ENCODE peak calls at places on chromosomes 3 and 15, in ten cellular contexts. One of them, this sample, is unnamed.

GRCh38 chr15:63983071-63983711 is 63.1 kb downstream of the DAPK2 start:
- DNase-seq in osteoblast: no peak
- DNase-seq in mammary epithelial cell: no peak
- DNase-seq in epithelial cell of esophagus: no peak
- DNase-seq in IMR-90: no peak
- DNase-seq in Panc1: no peak
- DNase-seq in SK-N-SH: no peak
- DNase-seq in DND-41: no peak
- DNase-seq in kidney epithelial cell: no peak
- DNase-seq in CD8-positive, alpha-beta T cell: no peak
- DNase-seq in this sample: no peak

GRCh38 chr15:60010467-60011257 is 6.6 kb downstream of the FOXB1 start:
- DNase-seq in osteoblast: no peak
- DNase-seq in mammary epithelial cell: no peak
- DNase-seq in epithelial cell of esophagus: no peak
- DNase-seq in IMR-90: no peak
- DNase-seq in Panc1: no peak
- DNase-seq in SK-N-SH: no peak
- DNase-seq in DND-41: no peak
- DNase-seq in kidney epithelial cell: no peak
- DNase-seq in CD8-positive, alpha-beta T cell: no peak
- DNase-seq in this sample: no peak

GRCh38 chr15:74293021-74293810 is 57.1 kb downstream of the CCDC33 start:
- DNase-seq in osteoblast: peak
- DNase-seq in mammary epithelial cell: no peak
- DNase-seq in epithelial cell of esophagus: no peak
- DNase-seq in IMR-90: no peak
- DNase-seq in Panc1: no peak
- DNase-seq in SK-N-SH: peak
- DNase-seq in DND-41: no peak
- DNase-seq in kidney epithelial cell: no peak
- DNase-seq in CD8-positive, alpha-beta T cell: no peak
- DNase-seq in this sample: no peak

GRCh38 chr15:67146214-67146613 is 80.8 kb downstream of the SMAD3 start:
- DNase-seq in osteoblast: peak
- DNase-seq in mammary epithelial cell: no peak
- DNase-seq in epithelial cell of esophagus: peak
- DNase-seq in IMR-90: peak
- DNase-seq in Panc1: no peak
- DNase-seq in SK-N-SH: peak
- DNase-seq in DND-41: no peak
- DNase-seq in kidney epithelial cell: no peak
- DNase-seq in CD8-positive, alpha-beta T cell: no peak
- DNase-seq in this sample: no peak

GRCh38 chr15:82810061-82810862 is 834 bp downstream of the WHAMM start:
- DNase-seq in osteoblast: peak
- DNase-seq in mammary epithelial cell: peak
- DNase-seq in epithelial cell of esophagus: peak
- DNase-seq in IMR-90: peak
- DNase-seq in Panc1: no peak
- DNase-seq in SK-N-SH: peak
- DNase-seq in DND-41: peak
- DNase-seq in kidney epithelial cell: no peak
- DNase-seq in CD8-positive, alpha-beta T cell: peak
- DNase-seq in this sample: no peak

GRCh38 chr15:39584662-39585393 is 3.9 kb downstream of the THBS1 start:
- DNase-seq in osteoblast: peak
- DNase-seq in mammary epithelial cell: peak
- DNase-seq in epithelial cell of esophagus: peak
- DNase-seq in IMR-90: peak
- DNase-seq in Panc1: no peak
- DNase-seq in SK-N-SH: no peak
- DNase-seq in DND-41: no peak
- DNase-seq in kidney epithelial cell: no peak
- DNase-seq in CD8-positive, alpha-beta T cell: no peak
- DNase-seq in this sample: no peak

GRCh38 chr3:143103633-143104032 is 15.9 kb upstream of the CHST2 start:
- DNase-seq in osteoblast: no peak
- DNase-seq in mammary epithelial cell: no peak
- DNase-seq in epithelial cell of esophagus: no peak
- DNase-seq in IMR-90: no peak
- DNase-seq in Panc1: no peak
- DNase-seq in SK-N-SH: no peak
- DNase-seq in DND-41: no peak
- DNase-seq in kidney epithelial cell: no peak
- DNase-seq in CD8-positive, alpha-beta T cell: no peak
- DNase-seq in this sample: no peak

GRCh38 chr15:64490598-64491259 is 30.4 kb downstream of the ZNF609 start:
- DNase-seq in osteoblast: no peak
- DNase-seq in mammary epithelial cell: no peak
- DNase-seq in epithelial cell of esophagus: no peak
- DNase-seq in IMR-90: peak
- DNase-seq in Panc1: no peak
- DNase-seq in SK-N-SH: no peak
- DNase-seq in DND-41: no peak
- DNase-seq in kidney epithelial cell: no peak
- DNase-seq in CD8-positive, alpha-beta T cell: no peak
- DNase-seq in this sample: no peak

GRCh38 chr15:58549013-58549779 is 117.4 kb downstream of the LIPC start:
- DNase-seq in osteoblast: no peak
- DNase-seq in mammary epithelial cell: no peak
- DNase-seq in epithelial cell of esophagus: no peak
- DNase-seq in IMR-90: peak
- DNase-seq in Panc1: no peak
- DNase-seq in SK-N-SH: peak
- DNase-seq in DND-41: no peak
- DNase-seq in kidney epithelial cell: no peak
- DNase-seq in CD8-positive, alpha-beta T cell: no peak
- DNase-seq in this sample: no peak

GRCh38 chr3:172272699-172273098 is 175.6 kb downstream of the GHSR start:
- DNase-seq in osteoblast: no peak
- DNase-seq in mammary epithelial cell: no peak
- DNase-seq in epithelial cell of esophagus: no peak
- DNase-seq in IMR-90: peak
- DNase-seq in Panc1: no peak
- DNase-seq in SK-N-SH: no peak
- DNase-seq in DND-41: no peak
- DNase-seq in kidney epithelial cell: no peak
- DNase-seq in CD8-positive, alpha-beta T cell: no peak
- DNase-seq in this sample: no peak

GRCh38 chr15:40637221-40637745 is 43.2 kb downstream of the KNL1 start:
- DNase-seq in osteoblast: no peak
- DNase-seq in mammary epithelial cell: no peak
- DNase-seq in epithelial cell of esophagus: no peak
- DNase-seq in IMR-90: no peak
- DNase-seq in Panc1: no peak
- DNase-seq in SK-N-SH: peak
- DNase-seq in DND-41: no peak
- DNase-seq in kidney epithelial cell: no peak
- DNase-seq in CD8-positive, alpha-beta T cell: no peak
- DNase-seq in this sample: no peak

GRCh38 chr15:43165801-43166325 is 19.3 kb upstream of the CCNDBP1 start:
- DNase-seq in osteoblast: no peak
- DNase-seq in mammary epithelial cell: peak
- DNase-seq in epithelial cell of esophagus: peak
- DNase-seq in IMR-90: no peak
- DNase-seq in Panc1: no peak
- DNase-seq in SK-N-SH: no peak
- DNase-seq in DND-41: no peak
- DNase-seq in kidney epithelial cell: no peak
- DNase-seq in CD8-positive, alpha-beta T cell: no peak
- DNase-seq in this sample: no peak

GRCh38 chr3:129399145-129399894 is 29.1 kb downstream of the EFCAB12 start:
- DNase-seq in osteoblast: peak
- DNase-seq in mammary epithelial cell: peak
- DNase-seq in epithelial cell of esophagus: peak
- DNase-seq in IMR-90: peak
- DNase-seq in Panc1: peak
- DNase-seq in SK-N-SH: peak
- DNase-seq in DND-41: peak
- DNase-seq in kidney epithelial cell: peak
- DNase-seq in CD8-positive, alpha-beta T cell: peak
- DNase-seq in this sample: peak

GRCh38 chr3:149585401-149585726 is 72.5 kb downstream of the WWTR1 start:
- DNase-seq in osteoblast: no peak
- DNase-seq in mammary epithelial cell: peak
- DNase-seq in epithelial cell of esophagus: peak
- DNase-seq in IMR-90: no peak
- DNase-seq in Panc1: no peak
- DNase-seq in SK-N-SH: no peak
- DNase-seq in DND-41: no peak
- DNase-seq in kidney epithelial cell: no peak
- DNase-seq in CD8-positive, alpha-beta T cell: no peak
- DNase-seq in this sample: no peak

GRCh38 chr15:70526221-70526973 is 237.0 kb downstream of the UACA start:
- DNase-seq in osteoblast: peak
- DNase-seq in mammary epithelial cell: peak
- DNase-seq in epithelial cell of esophagus: peak
- DNase-seq in IMR-90: peak
- DNase-seq in Panc1: no peak
- DNase-seq in SK-N-SH: peak
- DNase-seq in DND-41: no peak
- DNase-seq in kidney epithelial cell: no peak
- DNase-seq in CD8-positive, alpha-beta T cell: no peak
- DNase-seq in this sample: no peak

GRCh38 chr3:128548011-128548410 is 55.0 kb upstream of the GATA2 start:
- DNase-seq in osteoblast: no peak
- DNase-seq in mammary epithelial cell: no peak
- DNase-seq in epithelial cell of esophagus: no peak
- DNase-seq in IMR-90: no peak
- DNase-seq in Panc1: no peak
- DNase-seq in SK-N-SH: no peak
- DNase-seq in DND-41: no peak
- DNase-seq in kidney epithelial cell: no peak
- DNase-seq in CD8-positive, alpha-beta T cell: no peak
- DNase-seq in this sample: no peak

GRCh38 chr3:133930341-133930933 is 34.8 kb upstream of the RAB6B start:
- DNase-seq in osteoblast: peak
- DNase-seq in mammary epithelial cell: peak
- DNase-seq in epithelial cell of esophagus: peak
- DNase-seq in IMR-90: peak
- DNase-seq in Panc1: peak
- DNase-seq in SK-N-SH: peak
- DNase-seq in DND-41: peak
- DNase-seq in kidney epithelial cell: no peak
- DNase-seq in CD8-positive, alpha-beta T cell: no peak
- DNase-seq in this sample: no peak

GRCh38 chr3:134693226-134693625 is 42.4 kb upstream of the KY start:
- DNase-seq in osteoblast: peak
- DNase-seq in mammary epithelial cell: no peak
- DNase-seq in epithelial cell of esophagus: no peak
- DNase-seq in IMR-90: no peak
- DNase-seq in Panc1: no peak
- DNase-seq in SK-N-SH: no peak
- DNase-seq in DND-41: no peak
- DNase-seq in kidney epithelial cell: no peak
- DNase-seq in CD8-positive, alpha-beta T cell: no peak
- DNase-seq in this sample: no peak

DNA sequence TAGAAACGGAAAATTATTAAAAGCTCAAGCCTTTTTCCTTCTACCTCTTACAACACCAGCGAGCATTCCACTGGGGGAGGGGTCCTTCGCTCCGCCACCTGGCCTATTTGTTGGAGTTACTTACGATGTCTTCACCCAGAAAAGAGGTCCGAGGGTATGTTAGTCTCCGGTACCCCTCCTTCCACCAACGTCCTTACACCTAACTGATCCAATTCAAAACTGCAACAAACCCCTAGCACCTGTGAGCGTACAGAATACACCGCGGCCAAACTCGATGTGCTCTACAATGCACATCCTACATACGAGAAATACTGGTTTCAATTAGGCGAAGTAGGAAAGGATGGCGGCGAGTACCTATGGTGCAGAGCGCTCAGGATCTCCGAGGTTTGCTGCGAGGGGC is 958 bp downstream of the SLITRK3 start:
- DNase-seq in osteoblast: no peak
- DNase-seq in mammary epithelial cell: no peak
- DNase-seq in epithelial cell of esophagus: no peak
- DNase-seq in IMR-90: no peak
- DNase-seq in Panc1: no peak
- DNase-seq in SK-N-SH: peak
- DNase-seq in DND-41: no peak
- DNase-seq in kidney epithelial cell: no peak
- DNase-seq in CD8-positive, alpha-beta T cell: no peak
- DNase-seq in this sample: no peak
- H3K4me3 ChIP-seq in osteoblast: no peak
- H3K4me3 ChIP-seq in mammary epithelial cell: no peak
- H3K4me3 ChIP-seq in epithelial cell of esophagus: no peak
- H3K4me3 ChIP-seq in IMR-90: no peak
- H3K4me3 ChIP-seq in Panc1: peak
- H3K4me3 ChIP-seq in SK-N-SH: no peak
- H3K4me3 ChIP-seq in DND-41: no peak
- H3K4me3 ChIP-seq in kidney epithelial cell: no peak
- H3K4me3 ChIP-seq in CD8-positive, alpha-beta T cell: no peak
- H3K4me3 ChIP-seq in this sample: peak

GRCh38 chr3:99808163-99808794 is 9.4 kb upstream of the CMSS1 start:
- DNase-seq in osteoblast: peak
- DNase-seq in mammary epithelial cell: peak
- DNase-seq in epithelial cell of esophagus: peak
- DNase-seq in IMR-90: peak
- DNase-seq in Panc1: peak
- DNase-seq in SK-N-SH: peak
- DNase-seq in DND-41: peak
- DNase-seq in kidney epithelial cell: peak
- DNase-seq in CD8-positive, alpha-beta T cell: no peak
- DNase-seq in this sample: peak
- TF ChIP-seq CTCF in osteoblast: peak
- TF ChIP-seq CTCF in mammary epithelial cell: peak
- TF ChIP-seq CTCF in epithelial cell of esophagus: peak
- TF ChIP-seq CTCF in IMR-90: peak
- TF ChIP-seq CTCF in Panc1: peak
- TF ChIP-seq CTCF in SK-N-SH: peak
- TF ChIP-seq CTCF in DND-41: peak
- TF ChIP-seq CTCF in kidney epithelial cell: peak
- TF ChIP-seq CTCF in CD8-positive, alpha-beta T cell: peak
- TF ChIP-seq CTCF in this sample: peak

GRCh38 chr15:101127503-101128076 is 124.3 kb downstream of the CHSY1 start:
- DNase-seq in osteoblast: peak
- DNase-seq in mammary epithelial cell: peak
- DNase-seq in epithelial cell of esophagus: peak
- DNase-seq in IMR-90: peak
- DNase-seq in Panc1: no peak
- DNase-seq in SK-N-SH: peak
- DNase-seq in DND-41: peak
- DNase-seq in kidney epithelial cell: no peak
- DNase-seq in CD8-positive, alpha-beta T cell: no peak
- DNase-seq in this sample: peak
- H3K4me3 ChIP-seq in osteoblast: peak
- H3K4me3 ChIP-seq in mammary epithelial cell: no peak
- H3K4me3 ChIP-seq in epithelial cell of esophagus: no peak
- H3K4me3 ChIP-seq in IMR-90: no peak
- H3K4me3 ChIP-seq in Panc1: no peak
- H3K4me3 ChIP-seq in SK-N-SH: peak
- H3K4me3 ChIP-seq in DND-41: no peak
- H3K4me3 ChIP-seq in kidney epithelial cell: no peak
- H3K4me3 ChIP-seq in CD8-positive, alpha-beta T cell: peak
- H3K4me3 ChIP-seq in this sample: no peak

DNA sequence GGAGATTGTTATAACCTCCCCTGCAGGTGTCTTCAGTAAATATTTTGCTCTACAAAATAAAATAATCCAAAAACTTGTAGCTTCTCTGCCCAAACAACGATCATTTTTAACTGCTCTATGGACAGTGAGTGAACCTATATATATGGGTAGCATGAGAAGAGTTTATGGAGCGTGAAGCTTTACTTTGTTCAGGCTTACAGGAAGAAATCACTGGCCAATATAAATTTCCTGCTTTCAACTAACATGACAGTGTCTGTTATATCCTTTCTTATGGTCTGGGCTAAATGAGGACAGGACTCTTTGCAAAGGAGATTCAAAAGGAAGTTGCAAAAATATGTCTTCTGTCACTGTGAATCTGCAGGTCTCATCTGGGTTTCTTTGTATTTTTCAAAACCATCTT is 51.7 kb downstream of the COPS2 start:
- DNase-seq in osteoblast: no peak
- DNase-seq in mammary epithelial cell: no peak
- DNase-seq in epithelial cell of esophagus: no peak
- DNase-seq in IMR-90: no peak
- DNase-seq in Panc1: no peak
- DNase-seq in SK-N-SH: no peak
- DNase-seq in DND-41: no peak
- DNase-seq in kidney epithelial cell: no peak
- DNase-seq in CD8-positive, alpha-beta T cell: no peak
- DNase-seq in this sample: no peak
- TF ChIP-seq CTCF in osteoblast: no peak
- TF ChIP-seq CTCF in mammary epithelial cell: no peak
- TF ChIP-seq CTCF in epithelial cell of esophagus: no peak
- TF ChIP-seq CTCF in IMR-90: no peak
- TF ChIP-seq CTCF in Panc1: no peak
- TF ChIP-seq CTCF in SK-N-SH: no peak
- TF ChIP-seq CTCF in DND-41: no peak
- TF ChIP-seq CTCF in kidney epithelial cell: no peak
- TF ChIP-seq CTCF in CD8-positive, alpha-beta T cell: no peak
- TF ChIP-seq CTCF in this sample: no peak